ENCODE peak calls at places on chromosomes 7 and 10, in four cellular contexts. U is GM12878, M is IMR-90, N is K562. J is an unnamed sample.

GRCh38 chr7:157520249-157520648 is 183.4 kb downstream of the DNAJB6 start:
- DNase-seq in N (no peak), U (peak), M (no peak), J (no peak)

GRCh38 chr7:33776791-33777190 is 128.5 kb upstream of the BMPER start:
- DNase-seq in U (no peak), M (peak), N (no peak), J (peak)

GRCh38 chr10:494149-494542 is 195.3 kb downstream of the DIP2C start:
- DNase-seq in N (no peak), U (no peak), M (no peak), J (no peak)

GRCh38 chr10:69641261-69641980 is 11.4 kb downstream of the FAM241B start:
- DNase-seq in N (no peak), M (no peak), U (no peak), J (no peak)

GRCh38 chr7:45642044-45642443 is 67.9 kb downstream of the ADCY1 start:
- DNase-seq in N (no peak), U (no peak), M (no peak), J (no peak)

GRCh38 chr7:54664235-54665228 is 94.5 kb downstream of the SEC61G start:
- DNase-seq in U (no peak), M (peak), N (peak), J (peak)

GRCh38 chr7:114916261-114916892 is 5.5 kb upstream of the MDFIC start:
- DNase-seq in U (peak), N (no peak), M (no peak), J (no peak)

GRCh38 chr10:114571316-114571999 is 86.6 kb downstream of the ABLIM1 start:
- DNase-seq in U (no peak), M (no peak), N (no peak), J (no peak)

GRCh38 chr10:74164641-74165529 is 13.9 kb downstream of the ADK start:
- DNase-seq in M (peak), U (no peak), N (no peak), J (peak)

GRCh38 chr7:5557920-5558401 is 134.3 kb upstream of the TNRC18 start:
- DNase-seq in U (peak), M (peak), N (peak), J (no peak)

GRCh38 chr10:61900829-61901783 is at the start of gene ARID5B:
- DNase-seq in N (peak), U (no peak), M (peak), J (peak)

GRCh38 chr10:101851411-101852116 is 8.0 kb upstream of the KCNIP2 start:
- DNase-seq in N (no peak), M (peak), U (no peak), J (no peak)

GRCh38 chr7:140810830-140811556 is 113.7 kb downstream of the BRAF start:
- DNase-seq in N (peak), M (peak), U (peak), J (peak)

GRCh38 chr10:86397120-86397519 is 30.5 kb upstream of the GRID1 start:
- DNase-seq in M (no peak), N (no peak), U (no peak), J (no peak)

GRCh38 chr7:123494193-123494796 is 40.1 kb downstream of the IQUB start:
- DNase-seq in N (peak), U (no peak), M (peak), J (peak)

GRCh38 chr10:14128519-14128918 is 202.2 kb downstream of the FRMD4A start:
- DNase-seq in U (no peak), N (no peak), M (no peak), J (no peak)

GRCh38 chr7:57425969-57426628 is 23.9 kb upstream of the ZNF716 start:
- DNase-seq in M (no peak), N (peak), U (no peak), J (no peak)

GRCh38 chr10:122688293-122688989 is 11.2 kb downstream of the C10orf120 start:
- DNase-seq in N (no peak), U (no peak), M (no peak), J (peak)

GRCh38 chr10:23192741-23193434 is 776 bp downstream of the PTF1A start:
- DNase-seq in N (no peak), M (no peak), U (no peak), J (no peak)

GRCh38 chr10:118505363-118505762 is 90.1 kb downstream of the PRLHR start:
- DNase-seq in U (no peak), N (no peak), M (no peak), J (no peak)

GRCh38 chr10:52491246-52492000 is 177.3 kb downstream of the DKK1 start:
- DNase-seq in N (no peak), U (no peak), M (peak), J (peak)

GRCh38 chr7:14691597-14692203 is 210.9 kb downstream of the DGKB start:
- DNase-seq in N (peak), U (no peak), M (peak), J (peak)

GRCh38 chr10:650691-651615 is 38.5 kb downstream of the DIP2C start:
- DNase-seq in N (no peak), U (no peak), M (peak), J (no peak)

GRCh38 chr7:118305686-118306085 is 81.2 kb downstream of the ANKRD7 start:
- DNase-seq in M (no peak), U (no peak), N (no peak), J (no peak)

GRCh38 chr10:96626795-96627194 is 40.0 kb upstream of the TM9SF3 start:
- DNase-seq in N (peak), U (no peak), M (no peak), J (no peak)

GRCh38 chr10:4736183-4736582 is 89.8 kb upstream of the AKR1E2 start:
- DNase-seq in U (no peak), M (no peak), N (no peak), J (no peak)

DNA sequence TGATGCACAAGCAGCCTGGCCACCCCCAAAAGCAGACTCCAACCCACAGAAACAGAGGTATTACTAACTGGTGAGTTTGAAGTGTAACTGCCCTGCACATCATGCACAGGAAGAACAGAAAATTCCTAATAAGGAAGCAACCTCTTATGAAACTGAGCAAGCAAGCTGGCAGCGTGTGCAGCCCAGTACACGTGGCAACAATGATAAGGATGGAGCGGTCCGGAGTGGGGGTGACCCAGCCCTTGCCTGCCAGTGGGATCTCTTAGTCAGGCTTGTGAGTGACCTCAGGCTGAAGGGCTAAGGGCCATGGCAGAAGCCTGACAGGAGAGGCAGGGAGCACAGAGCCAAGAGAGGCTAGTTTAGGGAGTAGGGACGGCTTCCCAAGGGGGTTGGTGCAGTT is 22.1 kb upstream of the AOAH start:
- DNase-seq in M (peak), U (no peak), N (no peak), J (no peak)
- TF ChIP-seq POLR2A in M (no peak), U (no peak), N (no peak), J (no peak)

GRCh38 chr7:136134503-136134902 is 157.3 kb upstream of the MTPN start:
- DNase-seq in U (no peak), M (peak), N (no peak), J (no peak)
- TF ChIP-seq FOS in U (no peak), M (peak), N (no peak), J (no peak)

GRCh38 chr7:143884978-143885559 is 16.9 kb downstream of the TCAF1 start:
- DNase-seq in N (peak), U (no peak), M (peak), J (peak)
- TF ChIP-seq POLR2A in N (peak), U (no peak), M (no peak), J (no peak)

DNA sequence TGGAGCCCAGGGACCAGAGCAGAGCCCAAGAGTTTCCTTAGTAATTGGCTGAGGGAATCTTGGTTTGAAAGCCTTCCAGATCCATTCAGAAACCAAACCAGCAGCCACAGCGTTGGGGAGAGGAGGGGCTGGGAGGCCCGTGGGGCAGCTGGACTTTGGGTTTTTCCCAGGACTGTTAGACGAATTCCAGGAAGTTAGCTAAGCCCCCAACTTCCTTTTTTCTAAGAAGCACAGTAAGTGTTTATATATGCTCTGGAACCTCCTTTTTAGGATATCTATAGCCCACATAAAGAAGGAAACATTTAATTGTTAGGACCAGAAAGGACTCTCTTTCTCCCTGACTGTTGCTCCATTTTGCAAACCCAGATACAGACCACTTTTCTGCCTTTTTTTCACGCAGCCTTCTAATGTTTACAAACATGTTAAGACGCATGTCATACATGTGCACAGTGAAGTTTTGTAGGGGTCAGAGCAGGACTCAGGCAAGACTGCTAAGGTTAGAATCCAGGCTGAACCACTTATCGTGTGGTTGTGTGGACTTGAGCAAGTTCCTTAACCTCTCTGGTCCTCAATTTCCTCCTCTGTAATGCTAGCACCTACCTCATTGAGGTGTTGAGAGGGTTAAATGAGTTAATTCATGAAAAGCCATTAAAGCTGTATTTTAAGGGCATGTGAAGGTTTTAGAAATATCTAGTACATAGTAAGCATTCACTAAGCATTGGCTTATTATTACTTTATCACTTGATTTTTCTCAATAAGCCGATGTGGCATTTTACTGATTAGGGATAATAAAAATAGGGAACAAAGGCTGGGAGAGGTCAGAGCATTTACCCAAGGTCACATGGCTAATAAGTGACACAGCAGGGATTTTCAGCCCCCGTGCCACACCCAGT is 42.4 kb downstream of the TBATA start:
- DNase-seq in M (peak), N (peak), U (no peak), J (peak)
- TF ChIP-seq FOS in M (no peak), N (no peak), U (no peak), J (no peak)

GRCh38 chr7:27179503-27180430 is 5.3 kb downstream of the HOXA11 start:
- DNase-seq in N (peak), M (peak), U (no peak), J (peak)
- TF ChIP-seq POLR2A in N (no peak), M (no peak), U (no peak), J (no peak)

DNA sequence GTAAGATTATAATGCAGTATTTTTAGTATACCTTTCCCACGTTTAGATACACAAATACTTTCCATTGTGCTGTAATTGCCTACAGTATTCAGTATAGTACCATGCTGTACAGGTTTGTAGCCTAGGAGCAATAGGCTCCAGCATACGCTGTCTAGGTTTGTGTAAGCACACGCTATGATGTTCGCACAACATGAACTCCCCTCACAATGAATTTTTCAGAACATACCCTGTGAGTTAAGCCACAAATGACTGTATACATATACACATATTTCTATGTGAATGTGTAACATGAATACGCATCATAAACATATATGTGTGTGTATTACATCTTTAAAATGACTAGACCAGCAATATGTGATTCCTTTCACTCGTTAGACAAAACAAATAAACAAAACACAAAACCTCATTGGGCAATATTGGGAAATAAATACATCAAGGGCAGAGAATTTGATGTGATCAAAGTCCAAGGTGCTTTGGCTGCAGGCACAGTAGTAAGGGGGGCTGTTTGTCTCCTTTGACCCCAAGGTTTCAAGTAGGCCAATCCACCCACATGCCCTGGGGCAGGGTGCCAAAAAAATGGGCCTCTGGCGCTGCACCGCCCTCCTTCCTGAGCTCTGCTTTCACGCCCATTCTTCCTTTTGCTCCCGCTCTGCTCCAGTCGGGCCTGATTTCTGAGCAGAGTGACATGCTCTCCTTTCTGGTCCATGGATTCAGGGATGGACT is 33.9 kb downstream of the CHN2 start:
- DNase-seq in U (no peak), M (no peak), N (no peak), J (no peak)
- TF ChIP-seq FOS in U (no peak), M (no peak), N (no peak), J (no peak)

J was measured in endothelial cell of umbilical vein.